ENCODE peak calls at places on chromosomes 7 and 10, in eight cellular contexts. R is germinal center; S is fibroblast of the aortic adventitia; J is CD8-positive, alpha-beta memory T cell; O is WTC11; V is activated CD8-positive, alpha-beta memory T cell treated with anti-CD3 and anti-CD28 coated beads, Interleukin-2, amount 50 U/mL, for 4 hours; C is mucosa of descending colon; Z is H54. E is an unnamed sample.

GRCh38 chr10:110407301-110408170 is 90.2 kb upstream of the DUSP5 start:
- DNase-seq in R (no peak), S (peak), J (no peak), O (no peak), V (no peak), C (no peak), Z (no peak), E (no peak)

GRCh38 chr10:113177163-113177935 is 227.3 kb downstream of the TCF7L2 start:
- DNase-seq in R (no peak), S (peak), J (no peak), O (no peak), V (no peak), C (no peak), Z (no peak), E (no peak)

GRCh38 chr10:79046326-79046725 is 22.4 kb upstream of the ZMIZ1 start:
- DNase-seq in R (no peak), S (no peak), J (no peak), O (peak), V (no peak), C (peak), Z (no peak), E (no peak)

GRCh38 chr7:130994378-130995115 is 260.5 kb upstream of the KLF14 start:
- DNase-seq in R (no peak), S (peak), J (no peak), O (no peak), V (no peak), C (peak), Z (no peak), E (no peak)

GRCh38 chr7:28726563-28726962 is 231.6 kb downstream of the TRIL start:
- DNase-seq in R (no peak), S (peak), J (no peak), O (no peak), V (no peak), C (no peak), Z (no peak), E (no peak)

GRCh38 chr10:58952747-58953466 is 223.5 kb upstream of the PHYHIPL start:
- DNase-seq in R (no peak), S (peak), J (no peak), O (peak), V (no peak), C (no peak), Z (no peak), E (no peak)

GRCh38 chr7:157003445-157004049 is 6.9 kb downstream of the MNX1 start:
- DNase-seq in R (no peak), S (no peak), J (no peak), O (no peak), V (no peak), C (peak), Z (no peak), E (no peak)

GRCh38 chr7:1492640-1493039 is 11.5 kb downstream of the INTS1 start:
- DNase-seq in R (no peak), S (no peak), J (no peak), O (no peak), V (no peak), C (no peak), Z (no peak), E (no peak)

GRCh38 chr7:120170849-120171248 is 102.1 kb upstream of the KCND2 start:
- DNase-seq in R (no peak), S (peak), J (no peak), O (no peak), V (no peak), C (no peak), Z (no peak), E (no peak)

GRCh38 chr10:60334991-60335390 is 54.7 kb downstream of the ANK3 start:
- DNase-seq in R (no peak), S (peak), J (no peak), O (no peak), V (no peak), C (no peak), Z (no peak), E (no peak)

GRCh38 chr7:138459300-138460175 is 521 bp upstream of the TRIM24 start:
- DNase-seq in R (peak), S (no peak), J (peak), O (peak), V (peak), C (peak), Z (peak), E (peak)

GRCh38 chr7:43114451-43114765 is 2.0 kb downstream of the HECW1 start:
- DNase-seq in R (no peak), S (no peak), J (no peak), O (no peak), V (no peak), C (no peak), Z (no peak), E (no peak)

GRCh38 chr7:106462365-106462859 is 177.6 kb upstream of the NAMPT start:
- DNase-seq in R (peak), S (peak), J (peak), O (no peak), V (no peak), C (no peak), Z (no peak), E (no peak)